ENCODE peak calls at places on chromosomes 4 and X, in ten cellular contexts. F, G, I, J, R, W, C, V, P and M are unnamed samples.
A peak's percentile ranks its signal among the peaks of the same experiment; 100 is the strongest.

GRCh38 chr4:3508542-3508941 is 23.7 kb downstream of the LRPAP1 start:
- DNase-seq in F (no peak), G (no peak), I (no peak), J (no peak), R (no peak), W (no peak), C (no peak), V (no peak), P (no peak), M (no peak)

GRCh38 chr4:139239127-139239772 is 40.8 kb downstream of the MGARP start:
- DNase-seq in F (no peak), G (no peak), I (no peak), J (no peak), R (no peak), W (no peak), C (no peak), V (no peak), P (no peak), M (no peak)

GRCh38 chrX:70479197-70479969 is 34.7 kb downstream of the DLG3 start:
- DNase-seq in F (peak; percentile 9), G (peak; percentile 83), I (peak; percentile 5), J (no peak), R (peak; percentile 67), W (peak; percentile 39), C (no peak), V (no peak), P (no peak), M (no peak)

GRCh38 chr4:124431663-124432192 is 280.8 kb downstream of the ANKRD50 start:
- DNase-seq in F (no peak), G (peak; percentile 75), I (no peak), J (no peak), R (no peak), W (peak; percentile 51), C (no peak), V (no peak), P (no peak), M (no peak)

GRCh38 chr4:3417448-3417847 is 24.3 kb upstream of the HGFAC start:
- DNase-seq in F (no peak), G (no peak), I (no peak), J (peak; percentile 5), R (no peak), W (no peak), C (no peak), V (no peak), P (no peak), M (peak; percentile 38)

GRCh38 chrX:17735396-17735795 is 1.9 kb upstream of the SCML1 start:
- DNase-seq in F (no peak), G (no peak), I (no peak), J (no peak), R (peak; percentile 27), W (no peak), C (no peak), V (no peak), P (no peak), M (no peak)

GRCh38 chr4:108224628-108225053 is 55.9 kb upstream of the LEF1 start:
- DNase-seq in F (no peak), G (peak; percentile 13), I (no peak), J (no peak), R (no peak), W (no peak), C (no peak), V (peak; percentile 54), P (no peak), M (no peak)

GRCh38 chrX:39491548-39492297 is 606.0 kb downstream of the BCOR start:
- DNase-seq in F (no peak), G (no peak), I (no peak), J (no peak), R (no peak), W (no peak), C (peak; percentile 58), V (no peak), P (no peak), M (no peak)

GRCh38 chr4:109355835-109356234 is 53.4 kb upstream of the COL25A1 start:
- DNase-seq in F (no peak), G (no peak), I (no peak), J (no peak), R (no peak), W (no peak), C (no peak), V (no peak), P (no peak), M (no peak)

GRCh38 chrX:41921492-41922124 is 1.7 kb downstream of the CASK start:
- DNase-seq in F (no peak), G (peak; percentile 37), I (peak; percentile 5), J (no peak), R (peak; percentile 37), W (peak; percentile 28), C (peak; percentile 45), V (no peak), P (no peak), M (no peak)

GRCh38 chr4:147755567-147756295 is 23.8 kb downstream of the ARHGAP10 start:
- DNase-seq in F (no peak), G (peak; percentile 83), I (no peak), J (no peak), R (no peak), W (no peak), C (no peak), V (no peak), P (no peak), M (no peak)

GRCh38 chr4:141656031-141656430 is 19.6 kb downstream of the IL15 start:
- DNase-seq in F (no peak), G (no peak), I (no peak), J (no peak), R (no peak), W (no peak), C (no peak), V (no peak), P (no peak), M (no peak)

GRCh38 chrX:48919947-48920712 is 1.3 kb upstream of the PIM2 start:
- DNase-seq in F (no peak), G (no peak), I (no peak), J (no peak), R (no peak), W (no peak), C (no peak), V (no peak), P (no peak), M (no peak)

GRCh38 chrX:18422886-18423285 is 2.5 kb upstream of the CDKL5 start:
- DNase-seq in F (no peak), G (peak; percentile 24), I (no peak), J (no peak), R (no peak), W (no peak), C (no peak), V (no peak), P (no peak), M (no peak)

GRCh38 chrX:29478336-29479069 is 736.9 kb upstream of the MAGEB2 start:
- DNase-seq in F (peak; percentile 25), G (peak; percentile 26), I (no peak), J (no peak), R (peak; percentile 0), W (peak; percentile 24), C (peak; percentile 51), V (peak; percentile 7), P (no peak), M (no peak)

GRCh38 chr4:77308843-77309242 is 151.8 kb downstream of the CCNG2 start:
- DNase-seq in F (peak; percentile 21), G (peak; percentile 35), I (no peak), J (no peak), R (peak; percentile 31), W (peak; percentile 8), C (no peak), V (no peak), P (no peak), M (no peak)

GRCh38 chr4:68368566-68369473 is 18.9 kb upstream of the YTHDC1 start:
- DNase-seq in F (peak; percentile 16), G (peak; percentile 69), I (peak; percentile 70), J (no peak), R (no peak), W (no peak), C (no peak), V (no peak), P (no peak), M (no peak)
- H3K4me3 ChIP-seq in F (peak overlapping the region; percentile 15), G (no peak overlapping the region), I (no peak overlapping the region), J (no peak overlapping the region), R (no peak overlapping the region), W (no peak overlapping the region), C (no peak overlapping the region), V (no peak overlapping the region), P (no peak overlapping the region), M (no peak overlapping the region)

GRCh38 chr4:151719935-151720334 is 40.9 kb downstream of the GATB start:
- DNase-seq in F (no peak), G (no peak), I (no peak), J (no peak), R (no peak), W (no peak), C (no peak), V (no peak), P (peak; percentile 43), M (no peak)
- H3K4me1 ChIP-seq in F (no peaks in the 10 kb centered on the region), G (no peaks in the 10 kb centered on the region), I (no peaks in the 10 kb centered on the region), J (peaks cover 11% of the 10 kb centered on the region), R (no peaks in the 10 kb centered on the region), W (no peaks in the 10 kb centered on the region), C (no peaks in the 10 kb centered on the region), V (no peaks in the 10 kb centered on the region), P (peaks cover 12% of the 10 kb centered on the region), M (no peaks in the 10 kb centered on the region)

DNA sequence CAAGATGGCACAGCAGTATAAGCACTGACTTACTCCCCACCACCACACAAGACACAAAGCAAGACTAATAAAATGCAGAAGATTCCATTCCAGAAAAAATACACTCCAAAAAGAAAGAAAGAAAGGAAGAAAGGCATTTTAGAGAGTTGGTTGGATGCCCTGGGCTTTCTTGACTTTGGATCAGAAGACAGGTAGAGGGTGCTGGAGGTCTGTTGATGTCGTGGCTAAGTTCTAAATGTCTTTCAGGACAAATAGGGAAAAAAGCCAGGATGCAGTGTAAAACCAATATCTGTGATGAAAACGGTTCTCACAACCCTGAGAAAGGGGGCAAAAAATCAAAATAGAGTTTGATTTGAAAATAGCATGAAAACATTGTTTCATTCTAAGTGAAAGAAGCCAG is 555.2 kb upstream of the PRKX start:
- DNase-seq in F (no peak), G (no peak), I (no peak), J (no peak), R (no peak), W (no peak), C (no peak), V (no peak), P (no peak), M (no peak)
- TF ChIP-seq POLR2A in F (no peak), G (no peak), I (no peak), J (no peak), R (no peak), W (no peak), C (no peak), V (no peak), P (no peak), M (no peak)

DNA sequence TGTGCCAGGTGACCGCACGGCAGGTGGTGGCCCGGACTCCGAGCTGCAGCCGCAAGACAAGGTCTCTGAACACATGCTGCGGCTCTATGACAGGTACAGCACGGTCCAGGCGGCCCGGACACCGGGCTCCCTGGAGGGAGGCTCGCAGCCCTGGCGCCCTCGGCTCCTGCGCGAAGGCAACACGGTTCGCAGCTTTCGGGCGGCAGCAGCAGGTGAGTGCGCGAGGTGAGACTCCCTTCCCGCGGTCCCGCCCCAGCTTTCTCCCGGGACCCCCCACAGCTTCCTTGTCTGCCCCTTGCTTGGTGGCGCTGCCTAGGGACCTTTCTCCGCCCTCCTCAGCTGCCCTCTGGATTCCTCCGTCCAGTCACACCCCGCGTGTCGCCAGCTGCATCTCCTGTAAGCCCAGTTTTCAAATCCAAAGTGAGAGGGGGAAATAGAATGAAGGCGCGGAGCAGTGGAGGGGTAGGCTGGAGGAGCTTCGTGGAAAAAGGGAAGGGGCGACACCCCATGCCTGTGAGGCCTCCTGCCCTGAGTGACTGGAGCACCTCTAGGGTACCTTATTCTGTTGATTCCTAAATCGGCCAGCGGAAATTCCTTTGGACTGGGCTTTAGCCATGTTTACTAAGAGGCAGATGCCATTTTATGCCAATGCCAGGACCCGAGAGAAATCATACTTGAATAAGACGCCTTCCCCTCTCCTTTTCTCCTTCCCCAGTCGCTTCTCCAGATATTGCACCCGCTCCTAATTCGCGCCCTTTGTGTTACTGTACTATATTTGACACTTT is 1.1 kb downstream of the BMP3 start:
- DNase-seq in F (no peak), G (no peak), I (no peak), J (no peak), R (no peak), W (no peak), C (no peak), V (no peak), P (no peak), M (no peak)
- H3K4me3 ChIP-seq in F (no peak overlapping the region), G (peak overlapping the region; percentile 38), I (peak overlapping the region; percentile 35), J (peak overlapping the region; percentile 43), R (no peak overlapping the region), W (no peak overlapping the region), C (peak overlapping the region; percentile 65), V (peak overlapping the region; percentile 26), P (peak overlapping the region; percentile 38), M (peak overlapping the region; percentile 70)